ENCODE peak calls at places on chromosomes 5 and 9, in seven cellular contexts. One of them, this sample, is unnamed.

GRCh38 chr5:145752947-145753346 is 82.2 kb downstream of the PRELID2 start:
- DNase-seq in MM.1S: no peak
- DNase-seq in neural progenitor cell: peak
- DNase-seq in Karpas-422: no peak
- DNase-seq in PC-3: no peak
- DNase-seq in fibroblast of lung: peak
- DNase-seq in trophoblast cell: no peak
- DNase-seq in this sample: peak

GRCh38 chr9:131618071-131618479 is 72.8 kb downstream of the PRRT1B start:
- DNase-seq in PC-3: no peak
- DNase-seq in trophoblast cell: no peak
- DNase-seq in MM.1S: no peak
- DNase-seq in fibroblast of lung: no peak
- DNase-seq in Karpas-422: no peak
- DNase-seq in neural progenitor cell: no peak
- DNase-seq in this sample: no peak

GRCh38 chr9:94802795-94803194 is 76.3 kb downstream of the AOPEP start:
- DNase-seq in neural progenitor cell: no peak
- DNase-seq in Karpas-422: no peak
- DNase-seq in trophoblast cell: no peak
- DNase-seq in PC-3: no peak
- DNase-seq in fibroblast of lung: peak
- DNase-seq in MM.1S: peak
- DNase-seq in this sample: no peak

GRCh38 chr9:97807681-97808080 is 45.3 kb upstream of the FOXE1 start:
- DNase-seq in fibroblast of lung: no peak
- DNase-seq in neural progenitor cell: no peak
- DNase-seq in Karpas-422: no peak
- DNase-seq in PC-3: peak
- DNase-seq in MM.1S: no peak
- DNase-seq in trophoblast cell: no peak
- DNase-seq in this sample: no peak

GRCh38 chr5:39274388-39275085 is 55.2 kb upstream of the FYB1 start:
- DNase-seq in Karpas-422: peak
- DNase-seq in trophoblast cell: no peak
- DNase-seq in neural progenitor cell: no peak
- DNase-seq in fibroblast of lung: peak
- DNase-seq in MM.1S: peak
- DNase-seq in PC-3: no peak
- DNase-seq in this sample: peak

GRCh38 chr5:30100929-30101328 is 1092.6 kb upstream of the CDH6 start:
- DNase-seq in MM.1S: no peak
- DNase-seq in PC-3: no peak
- DNase-seq in neural progenitor cell: no peak
- DNase-seq in trophoblast cell: no peak
- DNase-seq in fibroblast of lung: no peak
- DNase-seq in Karpas-422: no peak
- DNase-seq in this sample: no peak

GRCh38 chr5:173486826-173487225 is 129.6 kb downstream of the BOD1 start:
- DNase-seq in MM.1S: no peak
- DNase-seq in PC-3: no peak
- DNase-seq in neural progenitor cell: no peak
- DNase-seq in fibroblast of lung: no peak
- DNase-seq in trophoblast cell: no peak
- DNase-seq in Karpas-422: no peak
- DNase-seq in this sample: peak

GRCh38 chr5:75335952-75336624 is 932 bp upstream of the HMGCR start:
- DNase-seq in neural progenitor cell: no peak
- DNase-seq in PC-3: peak
- DNase-seq in trophoblast cell: peak
- DNase-seq in fibroblast of lung: peak
- DNase-seq in MM.1S: peak
- DNase-seq in Karpas-422: peak
- DNase-seq in this sample: peak

GRCh38 chr5:132211787-132212186 is 15.9 kb downstream of the P4HA2 start:
- DNase-seq in trophoblast cell: no peak
- DNase-seq in PC-3: no peak
- DNase-seq in Karpas-422: no peak
- DNase-seq in MM.1S: no peak
- DNase-seq in neural progenitor cell: no peak
- DNase-seq in fibroblast of lung: no peak
- DNase-seq in this sample: no peak

GRCh38 chr5:149757186-149757950 is 27.3 kb downstream of the PPARGC1B start:
- DNase-seq in fibroblast of lung: no peak
- DNase-seq in trophoblast cell: no peak
- DNase-seq in PC-3: no peak
- DNase-seq in MM.1S: no peak
- DNase-seq in neural progenitor cell: no peak
- DNase-seq in Karpas-422: no peak
- DNase-seq in this sample: no peak

GRCh38 chr9:112050544-112051475 is 124.3 kb downstream of the SUSD1 start:
- DNase-seq in neural progenitor cell: peak
- DNase-seq in Karpas-422: no peak
- DNase-seq in fibroblast of lung: peak
- DNase-seq in trophoblast cell: no peak
- DNase-seq in PC-3: peak
- DNase-seq in MM.1S: no peak
- DNase-seq in this sample: peak

GRCh38 chr5:159021360-159022177 is 78.1 kb downstream of the EBF1 start:
- DNase-seq in PC-3: no peak
- DNase-seq in Karpas-422: no peak
- DNase-seq in fibroblast of lung: peak
- DNase-seq in neural progenitor cell: peak
- DNase-seq in trophoblast cell: no peak
- DNase-seq in MM.1S: no peak
- DNase-seq in this sample: peak

GRCh38 chr9:124322618-124323432 is 65.1 kb downstream of the NEK6 start:
- DNase-seq in neural progenitor cell: no peak
- DNase-seq in Karpas-422: no peak
- DNase-seq in fibroblast of lung: no peak
- DNase-seq in trophoblast cell: no peak
- DNase-seq in PC-3: no peak
- DNase-seq in MM.1S: no peak
- DNase-seq in this sample: no peak

GRCh38 chr9:14119694-14120514 is 194.0 kb downstream of the NFIB start:
- DNase-seq in MM.1S: no peak
- DNase-seq in trophoblast cell: no peak
- DNase-seq in neural progenitor cell: no peak
- DNase-seq in Karpas-422: no peak
- DNase-seq in PC-3: peak
- DNase-seq in fibroblast of lung: peak
- DNase-seq in this sample: peak

GRCh38 chr9:136662656-136663310 is at the start of gene EGFL7:
- DNase-seq in PC-3: no peak
- DNase-seq in Karpas-422: no peak
- DNase-seq in MM.1S: no peak
- DNase-seq in neural progenitor cell: no peak
- DNase-seq in fibroblast of lung: no peak
- DNase-seq in trophoblast cell: no peak
- DNase-seq in this sample: no peak
- H3K9ac ChIP-seq in PC-3: no peak
- H3K9ac ChIP-seq in Karpas-422: no peak
- H3K9ac ChIP-seq in MM.1S: no peak
- H3K9ac ChIP-seq in neural progenitor cell: no peak
- H3K9ac ChIP-seq in fibroblast of lung: no peak
- H3K9ac ChIP-seq in trophoblast cell: no peak
- H3K9ac ChIP-seq in this sample: no peak

GRCh38 chr5:68242743-68243142 is 27.2 kb downstream of the PIK3R1 start:
- DNase-seq in trophoblast cell: no peak
- DNase-seq in fibroblast of lung: peak
- DNase-seq in PC-3: no peak
- DNase-seq in Karpas-422: no peak
- DNase-seq in neural progenitor cell: no peak
- DNase-seq in MM.1S: no peak
- DNase-seq in this sample: peak

GRCh38 chr5:68240196-68240595 is 24.6 kb downstream of the PIK3R1 start:
- DNase-seq in MM.1S: no peak
- DNase-seq in trophoblast cell: no peak
- DNase-seq in fibroblast of lung: no peak
- DNase-seq in neural progenitor cell: no peak
- DNase-seq in PC-3: no peak
- DNase-seq in Karpas-422: peak
- DNase-seq in this sample: peak

GRCh38 chr5:68239485-68239884 is 23.9 kb downstream of the PIK3R1 start:
- DNase-seq in MM.1S: no peak
- DNase-seq in PC-3: no peak
- DNase-seq in Karpas-422: peak
- DNase-seq in fibroblast of lung: peak
- DNase-seq in neural progenitor cell: no peak
- DNase-seq in trophoblast cell: peak
- DNase-seq in this sample: peak

GRCh38 chr5:68243251-68243650 is 27.7 kb downstream of the PIK3R1 start:
- DNase-seq in PC-3: no peak
- DNase-seq in fibroblast of lung: no peak
- DNase-seq in MM.1S: no peak
- DNase-seq in Karpas-422: no peak
- DNase-seq in trophoblast cell: no peak
- DNase-seq in neural progenitor cell: no peak
- DNase-seq in this sample: no peak

DNA sequence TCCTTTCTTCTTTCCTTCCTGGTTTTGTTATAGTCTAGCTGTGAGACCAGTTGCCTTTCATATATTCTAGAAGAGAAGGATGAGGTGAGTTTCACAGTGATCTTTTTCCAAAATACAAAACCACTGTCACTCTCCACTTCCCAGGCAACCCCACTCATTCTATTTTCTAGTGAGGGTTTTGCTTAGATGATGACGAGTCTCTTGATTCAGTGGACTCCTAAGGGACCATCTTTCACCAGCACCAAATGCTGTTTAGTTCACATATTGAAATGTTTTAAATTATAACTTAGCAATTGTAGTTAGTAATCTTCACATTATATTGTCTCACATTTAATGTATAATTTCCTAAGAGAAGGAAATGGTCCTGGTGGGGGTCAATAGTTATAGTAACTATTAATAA is 25.2 kb downstream of the PIK3R1 start:
- DNase-seq in PC-3: no peak
- DNase-seq in Karpas-422: no peak
- DNase-seq in fibroblast of lung: no peak
- DNase-seq in trophoblast cell: no peak
- DNase-seq in neural progenitor cell: no peak
- DNase-seq in MM.1S: no peak
- DNase-seq in this sample: no peak
- H3K9ac ChIP-seq in PC-3: no peak
- H3K9ac ChIP-seq in Karpas-422: no peak
- H3K9ac ChIP-seq in fibroblast of lung: no peak
- H3K9ac ChIP-seq in trophoblast cell: no peak
- H3K9ac ChIP-seq in neural progenitor cell: no peak
- H3K9ac ChIP-seq in MM.1S: no peak
- H3K9ac ChIP-seq in this sample: peak

GRCh38 chr5:153968761-153969562 is 69.7 kb downstream of the FAM114A2 start:
- DNase-seq in Karpas-422: no peak
- DNase-seq in MM.1S: no peak
- DNase-seq in trophoblast cell: no peak
- DNase-seq in neural progenitor cell: no peak
- DNase-seq in PC-3: no peak
- DNase-seq in fibroblast of lung: no peak
- DNase-seq in this sample: no peak

GRCh38 chr5:153965102-153965645 is 73.5 kb downstream of the FAM114A2 start:
- DNase-seq in PC-3: peak
- DNase-seq in MM.1S: peak
- DNase-seq in fibroblast of lung: peak
- DNase-seq in Karpas-422: peak
- DNase-seq in neural progenitor cell: peak
- DNase-seq in trophoblast cell: peak
- DNase-seq in this sample: peak

GRCh38 chr5:153969563-153969895 is 69.2 kb downstream of the FAM114A2 start:
- DNase-seq in PC-3: no peak
- DNase-seq in MM.1S: no peak
- DNase-seq in trophoblast cell: no peak
- DNase-seq in neural progenitor cell: no peak
- DNase-seq in Karpas-422: no peak
- DNase-seq in fibroblast of lung: no peak
- DNase-seq in this sample: no peak

GRCh38 chr5:153960269-153961215 is 78.2 kb downstream of the FAM114A2 start:
- DNase-seq in PC-3: no peak
- DNase-seq in fibroblast of lung: no peak
- DNase-seq in trophoblast cell: no peak
- DNase-seq in Karpas-422: no peak
- DNase-seq in MM.1S: no peak
- DNase-seq in neural progenitor cell: no peak
- DNase-seq in this sample: no peak

DNA sequence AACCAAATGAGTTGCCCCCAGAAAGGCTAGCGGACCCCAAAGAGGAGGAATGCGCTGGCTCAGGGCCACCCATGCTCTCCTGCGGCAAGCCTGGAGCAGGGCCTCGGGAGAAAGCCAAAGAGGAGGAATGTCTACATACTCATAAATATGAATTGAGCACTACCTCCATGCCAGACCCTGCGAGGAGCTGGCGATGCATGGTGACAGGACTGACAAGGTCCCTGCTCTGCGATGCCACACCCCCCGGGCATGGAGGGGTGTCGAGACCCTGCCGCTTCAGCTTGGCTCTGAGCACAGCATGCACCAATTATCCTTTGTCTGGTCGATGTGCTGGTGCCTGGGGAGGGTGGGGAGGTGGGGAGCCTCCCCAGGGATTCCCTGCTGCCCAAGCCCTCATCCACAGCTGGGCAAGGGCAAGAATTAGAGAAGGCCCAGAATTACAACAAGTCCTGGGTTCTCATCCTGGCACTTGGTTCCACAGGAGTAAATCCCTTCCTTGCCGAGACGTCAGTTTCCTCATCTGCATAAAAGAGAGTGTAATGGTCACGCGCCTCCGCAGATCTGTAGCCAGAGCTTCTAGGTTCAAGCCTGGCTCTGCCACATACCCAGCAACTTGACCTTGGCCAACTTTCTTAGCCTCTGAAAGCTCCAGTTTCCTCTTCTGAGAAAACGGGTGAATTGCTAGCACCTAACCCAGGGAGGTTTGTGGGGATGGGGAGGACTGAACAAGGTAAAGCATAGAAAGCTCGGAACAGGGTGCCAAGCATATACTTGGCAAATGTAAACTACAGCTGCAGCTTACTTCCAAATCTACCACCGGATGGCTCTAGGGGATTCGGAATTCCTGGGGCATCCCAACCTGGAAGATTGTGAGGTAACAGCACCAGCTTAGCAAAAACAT is 74.3 kb downstream of the FAM114A2 start:
- DNase-seq in PC-3: no peak
- DNase-seq in trophoblast cell: no peak
- DNase-seq in MM.1S: no peak
- DNase-seq in Karpas-422: no peak
- DNase-seq in neural progenitor cell: no peak
- DNase-seq in fibroblast of lung: no peak
- DNase-seq in this sample: no peak
- H3K9ac ChIP-seq in PC-3: no peak
- H3K9ac ChIP-seq in trophoblast cell: no peak
- H3K9ac ChIP-seq in MM.1S: no peak
- H3K9ac ChIP-seq in Karpas-422: no peak
- H3K9ac ChIP-seq in neural progenitor cell: no peak
- H3K9ac ChIP-seq in fibroblast of lung: no peak
- H3K9ac ChIP-seq in this sample: peak

GRCh38 chr9:134690301-134690751 is 48.7 kb downstream of the COL5A1 start:
- DNase-seq in MM.1S: no peak
- DNase-seq in neural progenitor cell: no peak
- DNase-seq in trophoblast cell: no peak
- DNase-seq in fibroblast of lung: no peak
- DNase-seq in PC-3: no peak
- DNase-seq in Karpas-422: no peak
- DNase-seq in this sample: no peak
- H3K9ac ChIP-seq in MM.1S: no peak
- H3K9ac ChIP-seq in neural progenitor cell: no peak
- H3K9ac ChIP-seq in trophoblast cell: no peak
- H3K9ac ChIP-seq in fibroblast of lung: peak
- H3K9ac ChIP-seq in PC-3: no peak
- H3K9ac ChIP-seq in Karpas-422: no peak
- H3K9ac ChIP-seq in this sample: peak

GRCh38 chr5:59725393-59725768 is 168.1 kb downstream of the PDE4D start:
- DNase-seq in neural progenitor cell: no peak
- DNase-seq in trophoblast cell: no peak
- DNase-seq in fibroblast of lung: peak
- DNase-seq in MM.1S: no peak
- DNase-seq in Karpas-422: no peak
- DNase-seq in PC-3: peak
- DNase-seq in this sample: no peak
- H3K9ac ChIP-seq in neural progenitor cell: no peak
- H3K9ac ChIP-seq in trophoblast cell: no peak
- H3K9ac ChIP-seq in fibroblast of lung: no peak
- H3K9ac ChIP-seq in MM.1S: no peak
- H3K9ac ChIP-seq in Karpas-422: no peak
- H3K9ac ChIP-seq in PC-3: no peak
- H3K9ac ChIP-seq in this sample: no peak

This sample was measured in adipocyte.